ENCODE peak calls at places on chromosomes 4 and X, in six cellular contexts. One of them, this sample, is unnamed.

GRCh38 chr4:140969296-140969695 is 164.0 kb downstream of the RNF150 start:
- DNase-seq in AG09309: no peak
- DNase-seq in pancreas: no peak
- DNase-seq in heart right ventricle: no peak
- DNase-seq in heart left ventricle: no peak
- DNase-seq in CD8-positive, alpha-beta T cell: no peak
- DNase-seq in this sample: no peak

GRCh38 chrX:107205770-107206696 is at the start of the genes DNAAF6 and NUP62CL:
- DNase-seq in CD8-positive, alpha-beta T cell: peak; percentile 63
- DNase-seq in heart left ventricle: peak; percentile 54
- DNase-seq in AG09309: no peak
- DNase-seq in pancreas: peak; percentile 78
- DNase-seq in heart right ventricle: peak; percentile 45
- DNase-seq in this sample: peak; percentile 1

GRCh38 chr4:23234716-23235115 is 542.0 kb downstream of the GBA3 start:
- DNase-seq in CD8-positive, alpha-beta T cell: no peak
- DNase-seq in heart right ventricle: no peak
- DNase-seq in pancreas: no peak
- DNase-seq in heart left ventricle: no peak
- DNase-seq in AG09309: no peak
- DNase-seq in this sample: no peak

GRCh38 chrX:13180807-13181206 is 136.4 kb upstream of the FAM9C start:
- DNase-seq in AG09309: peak; percentile 5
- DNase-seq in pancreas: no peak
- DNase-seq in heart left ventricle: no peak
- DNase-seq in heart right ventricle: no peak
- DNase-seq in CD8-positive, alpha-beta T cell: no peak
- DNase-seq in this sample: peak; percentile 71

GRCh38 chr4:146051724-146052396 is 113.2 kb upstream of the ZNF827 start:
- DNase-seq in heart right ventricle: no peak
- DNase-seq in CD8-positive, alpha-beta T cell: no peak
- DNase-seq in pancreas: no peak
- DNase-seq in AG09309: peak; percentile 50
- DNase-seq in heart left ventricle: no peak
- DNase-seq in this sample: peak; percentile 54

GRCh38 chr4:148770848-148771247 is 328.6 kb upstream of the NR3C2 start:
- DNase-seq in AG09309: no peak
- DNase-seq in pancreas: no peak
- DNase-seq in CD8-positive, alpha-beta T cell: no peak
- DNase-seq in heart right ventricle: no peak
- DNase-seq in heart left ventricle: no peak
- DNase-seq in this sample: no peak

GRCh38 chrX:19535481-19535880 is 20.2 kb upstream of the MAP3K15 start:
- DNase-seq in CD8-positive, alpha-beta T cell: no peak
- DNase-seq in heart left ventricle: no peak
- DNase-seq in AG09309: peak; percentile 3
- DNase-seq in heart right ventricle: no peak
- DNase-seq in pancreas: no peak
- DNase-seq in this sample: peak; percentile 48

GRCh38 chr4:10584042-10584441 is 100.5 kb downstream of the CLNK start:
- DNase-seq in heart right ventricle: peak; percentile 35
- DNase-seq in AG09309: peak; percentile 25
- DNase-seq in heart left ventricle: peak; percentile 35
- DNase-seq in CD8-positive, alpha-beta T cell: no peak
- DNase-seq in pancreas: no peak
- DNase-seq in this sample: peak; percentile 34

GRCh38 chr4:22970665-22971064 is 277.9 kb downstream of the GBA3 start:
- DNase-seq in CD8-positive, alpha-beta T cell: no peak
- DNase-seq in pancreas: no peak
- DNase-seq in heart right ventricle: no peak
- DNase-seq in AG09309: no peak
- DNase-seq in heart left ventricle: no peak
- DNase-seq in this sample: no peak

GRCh38 chrX:9688833-9689232 is 76.8 kb downstream of the GPR143 start:
- DNase-seq in heart left ventricle: no peak
- DNase-seq in pancreas: no peak
- DNase-seq in heart right ventricle: no peak
- DNase-seq in AG09309: no peak
- DNase-seq in CD8-positive, alpha-beta T cell: no peak
- DNase-seq in this sample: no peak

GRCh38 chr4:6360385-6360784 is 90.7 kb downstream of the WFS1 start:
- DNase-seq in heart right ventricle: no peak
- DNase-seq in CD8-positive, alpha-beta T cell: no peak
- DNase-seq in AG09309: no peak
- DNase-seq in pancreas: no peak
- DNase-seq in heart left ventricle: no peak
- DNase-seq in this sample: no peak

GRCh38 chr4:20422398-20422797 is 170.7 kb downstream of the SLIT2 start:
- DNase-seq in heart left ventricle: peak; percentile 22
- DNase-seq in heart right ventricle: peak; percentile 8
- DNase-seq in pancreas: peak; percentile 20
- DNase-seq in AG09309: no peak
- DNase-seq in CD8-positive, alpha-beta T cell: no peak
- DNase-seq in this sample: peak; percentile 63

GRCh38 chr4:183407635-183408463 is 36.6 kb upstream of the CDKN2AIP start:
- DNase-seq in CD8-positive, alpha-beta T cell: no peak
- DNase-seq in heart right ventricle: no peak
- DNase-seq in heart left ventricle: no peak
- DNase-seq in pancreas: no peak
- DNase-seq in AG09309: no peak
- DNase-seq in this sample: no peak
- H3K4me3 ChIP-seq in CD8-positive, alpha-beta T cell: peak overlapping the region; percentile 65
- H3K4me3 ChIP-seq in heart right ventricle: no peak overlapping the region
- H3K4me3 ChIP-seq in heart left ventricle: peak overlapping the region; percentile 35
- H3K4me3 ChIP-seq in pancreas: no peak overlapping the region
- H3K4me3 ChIP-seq in AG09309: peak overlapping the region; percentile 40
- H3K4me3 ChIP-seq in this sample: peak overlapping the region; percentile 72

DNA sequence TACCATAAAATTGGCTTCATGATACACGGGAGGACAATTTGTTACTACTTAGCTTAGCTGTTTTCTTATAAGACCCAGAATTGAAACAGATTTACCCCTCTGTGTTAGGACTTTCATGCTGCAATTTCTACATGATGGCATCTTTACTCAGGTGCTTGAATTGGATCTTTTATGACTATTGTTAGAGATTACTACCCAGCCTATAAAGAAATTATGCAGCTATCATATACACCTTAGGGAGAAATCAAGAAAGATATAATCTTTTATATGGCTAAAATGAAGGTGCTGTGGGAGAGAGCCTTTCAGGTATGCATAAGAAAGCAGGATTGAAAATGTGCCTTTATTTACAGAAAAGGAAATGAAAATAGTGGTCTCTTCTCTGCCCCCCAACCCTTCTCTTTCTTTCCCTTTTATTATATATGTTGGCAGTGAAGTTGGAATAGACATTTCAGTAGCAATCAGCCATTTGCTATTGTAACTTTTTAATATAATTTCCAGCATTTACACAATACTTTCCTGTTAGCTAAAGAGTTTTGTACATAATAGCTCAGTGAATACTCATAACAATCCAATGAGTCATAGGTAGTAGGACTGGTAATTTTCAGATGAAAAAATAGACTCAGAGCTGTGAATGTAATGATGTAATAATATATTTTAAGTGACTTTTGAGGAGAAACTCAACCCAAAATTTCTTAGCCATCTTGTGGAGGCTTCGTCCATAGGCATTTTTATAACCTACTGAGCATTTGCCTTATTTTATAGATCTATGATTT is 311.8 kb downstream of the ADGRL3 start:
- DNase-seq in heart left ventricle: no peak
- DNase-seq in CD8-positive, alpha-beta T cell: no peak
- DNase-seq in AG09309: no peak
- DNase-seq in pancreas: no peak
- DNase-seq in heart right ventricle: no peak
- DNase-seq in this sample: peak; percentile 62
- TF ChIP-seq CTCF in heart left ventricle: no peak
- TF ChIP-seq CTCF in CD8-positive, alpha-beta T cell: no peak
- TF ChIP-seq CTCF in AG09309: no peak
- TF ChIP-seq CTCF in pancreas: no peak
- TF ChIP-seq CTCF in heart right ventricle: no peak
- TF ChIP-seq CTCF in this sample: no peak

GRCh38 chr4:726816-727215 is 21.2 kb downstream of the PCGF3 start:
- DNase-seq in CD8-positive, alpha-beta T cell: no peak
- DNase-seq in heart left ventricle: no peak
- DNase-seq in AG09309: no peak
- DNase-seq in heart right ventricle: no peak
- DNase-seq in pancreas: no peak
- DNase-seq in this sample: no peak

GRCh38 chr4:724131-724530 is 18.5 kb downstream of the PCGF3 start:
- DNase-seq in AG09309: no peak
- DNase-seq in heart left ventricle: no peak
- DNase-seq in CD8-positive, alpha-beta T cell: no peak
- DNase-seq in heart right ventricle: no peak
- DNase-seq in pancreas: no peak
- DNase-seq in this sample: no peak

GRCh38 chr4:727576-727975 is 21.9 kb downstream of the PCGF3 start:
- DNase-seq in heart left ventricle: no peak
- DNase-seq in CD8-positive, alpha-beta T cell: no peak
- DNase-seq in heart right ventricle: no peak
- DNase-seq in AG09309: no peak
- DNase-seq in pancreas: no peak
- DNase-seq in this sample: no peak

GRCh38 chr4:725368-726234 is 20.0 kb downstream of the PCGF3 start:
- DNase-seq in CD8-positive, alpha-beta T cell: no peak
- DNase-seq in AG09309: no peak
- DNase-seq in heart left ventricle: no peak
- DNase-seq in pancreas: no peak
- DNase-seq in heart right ventricle: no peak
- DNase-seq in this sample: no peak

GRCh38 chr4:726235-726787 is 20.7 kb downstream of the PCGF3 start:
- DNase-seq in pancreas: no peak
- DNase-seq in heart right ventricle: no peak
- DNase-seq in CD8-positive, alpha-beta T cell: no peak
- DNase-seq in heart left ventricle: no peak
- DNase-seq in AG09309: peak; percentile 74
- DNase-seq in this sample: peak; percentile 51
- H3K4me3 ChIP-seq in pancreas: no peak overlapping the region
- H3K4me3 ChIP-seq in heart right ventricle: no peak overlapping the region
- H3K4me3 ChIP-seq in CD8-positive, alpha-beta T cell: no peak overlapping the region
- H3K4me3 ChIP-seq in heart left ventricle: no peak overlapping the region
- H3K4me3 ChIP-seq in AG09309: peak overlapping the region; percentile 1
- H3K4me3 ChIP-seq in this sample: no peak overlapping the region

DNA sequence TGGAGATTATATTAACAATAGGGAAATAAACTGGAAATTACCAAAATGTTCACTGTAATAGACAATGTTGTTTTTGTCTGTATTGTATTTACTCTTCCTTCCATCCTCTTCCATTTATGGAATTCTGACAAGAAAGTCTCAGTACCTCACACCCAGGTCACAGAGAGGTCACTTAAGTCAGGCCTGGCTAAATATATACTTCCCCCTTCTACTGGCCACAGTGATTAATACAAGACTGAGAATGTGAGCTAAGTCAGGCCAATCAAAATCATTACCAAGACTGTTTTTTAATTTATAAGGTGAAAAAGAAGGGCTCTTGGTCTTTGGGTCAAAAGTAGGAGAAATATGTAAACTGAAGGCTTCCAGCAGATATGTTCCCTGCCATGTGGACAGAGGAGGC is 64.4 kb downstream of the LRBA start:
- DNase-seq in heart right ventricle: no peak
- DNase-seq in heart left ventricle: no peak
- DNase-seq in AG09309: no peak
- DNase-seq in CD8-positive, alpha-beta T cell: no peak
- DNase-seq in pancreas: no peak
- DNase-seq in this sample: no peak
- TF ChIP-seq CTCF in heart right ventricle: no peak
- TF ChIP-seq CTCF in heart left ventricle: no peak
- TF ChIP-seq CTCF in AG09309: no peak
- TF ChIP-seq CTCF in CD8-positive, alpha-beta T cell: no peak
- TF ChIP-seq CTCF in pancreas: no peak
- TF ChIP-seq CTCF in this sample: no peak

GRCh38 chrX:48939417-48940228 is 17.8 kb downstream of the OTUD5 start:
- DNase-seq in AG09309: no peak
- DNase-seq in heart right ventricle: no peak
- DNase-seq in pancreas: no peak
- DNase-seq in CD8-positive, alpha-beta T cell: peak; percentile 34
- DNase-seq in heart left ventricle: no peak
- DNase-seq in this sample: no peak
- H3K4me3 ChIP-seq in AG09309: no peak overlapping the region
- H3K4me3 ChIP-seq in heart right ventricle: no peak overlapping the region
- H3K4me3 ChIP-seq in pancreas: no peak overlapping the region
- H3K4me3 ChIP-seq in CD8-positive, alpha-beta T cell: peak overlapping the region; percentile 42
- H3K4me3 ChIP-seq in heart left ventricle: no peak overlapping the region
- H3K4me3 ChIP-seq in this sample: no peak overlapping the region

GRCh38 chr4:83753260-83753659 is 217.4 kb downstream of the GPAT3 start:
- DNase-seq in pancreas: no peak
- DNase-seq in heart right ventricle: no peak
- DNase-seq in CD8-positive, alpha-beta T cell: no peak
- DNase-seq in AG09309: no peak
- DNase-seq in heart left ventricle: no peak
- DNase-seq in this sample: no peak
- TF ChIP-seq CTCF in pancreas: no peak
- TF ChIP-seq CTCF in heart right ventricle: no peak
- TF ChIP-seq CTCF in CD8-positive, alpha-beta T cell: no peak
- TF ChIP-seq CTCF in AG09309: no peak
- TF ChIP-seq CTCF in heart left ventricle: no peak
- TF ChIP-seq CTCF in this sample: no peak

GRCh38 chr4:27194599-27194998 is 334.0 kb downstream of the STIM2 start:
- DNase-seq in heart right ventricle: no peak
- DNase-seq in AG09309: no peak
- DNase-seq in CD8-positive, alpha-beta T cell: no peak
- DNase-seq in heart left ventricle: no peak
- DNase-seq in pancreas: no peak
- DNase-seq in this sample: no peak

GRCh38 chr4:27198246-27198645 is 337.6 kb downstream of the STIM2 start:
- DNase-seq in heart right ventricle: no peak
- DNase-seq in AG09309: no peak
- DNase-seq in CD8-positive, alpha-beta T cell: no peak
- DNase-seq in pancreas: no peak
- DNase-seq in heart left ventricle: no peak
- DNase-seq in this sample: peak; percentile 9

DNA sequence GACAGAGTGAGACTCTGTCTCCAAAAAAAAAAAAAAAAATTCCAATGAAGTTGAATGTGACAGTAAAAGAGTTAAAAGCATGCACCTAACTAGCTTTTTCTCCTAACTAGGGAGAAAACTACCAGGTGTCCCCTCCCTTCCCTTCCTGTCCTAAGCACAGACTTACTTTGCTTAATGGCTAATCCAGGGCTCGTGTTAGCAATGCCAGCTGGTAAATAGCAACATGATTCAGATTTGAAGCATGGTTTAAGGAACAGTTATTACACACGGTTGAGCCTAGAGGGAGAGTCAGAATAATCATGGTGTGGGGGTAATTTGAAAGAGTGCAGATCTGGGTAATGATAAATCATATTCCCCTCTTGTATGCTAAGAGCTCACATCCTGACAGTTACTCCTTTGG is 338.3 kb downstream of the STIM2 start:
- DNase-seq in heart left ventricle: no peak
- DNase-seq in AG09309: no peak
- DNase-seq in CD8-positive, alpha-beta T cell: no peak
- DNase-seq in heart right ventricle: no peak
- DNase-seq in pancreas: no peak
- DNase-seq in this sample: no peak
- H3K4me3 ChIP-seq in heart left ventricle: no peak overlapping the region
- H3K4me3 ChIP-seq in AG09309: no peak overlapping the region
- H3K4me3 ChIP-seq in CD8-positive, alpha-beta T cell: no peak overlapping the region
- H3K4me3 ChIP-seq in heart right ventricle: no peak overlapping the region
- H3K4me3 ChIP-seq in pancreas: no peak overlapping the region
- H3K4me3 ChIP-seq in this sample: no peak overlapping the region

DNA sequence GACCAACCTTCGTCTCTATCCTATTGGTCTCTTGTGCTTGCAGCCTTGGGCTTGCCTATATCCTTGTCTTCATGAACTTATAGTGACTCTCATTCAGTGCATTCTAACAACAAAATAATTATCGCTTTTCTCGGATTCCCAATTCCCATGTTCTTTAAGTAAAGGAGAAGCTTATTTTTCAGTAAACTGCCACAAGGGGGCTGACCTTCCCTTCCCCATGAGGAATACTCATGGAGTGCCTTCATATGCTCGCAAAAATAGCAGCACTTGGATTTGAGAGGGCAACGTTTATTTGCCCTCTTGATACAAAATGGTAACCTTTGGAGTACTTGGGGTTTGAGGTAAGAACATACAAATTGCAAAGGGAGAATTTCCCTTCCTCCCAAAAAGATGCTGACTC is 183.2 kb upstream of the TENT5D start:
- DNase-seq in pancreas: no peak
- DNase-seq in AG09309: no peak
- DNase-seq in CD8-positive, alpha-beta T cell: no peak
- DNase-seq in heart right ventricle: no peak
- DNase-seq in heart left ventricle: no peak
- DNase-seq in this sample: no peak
- TF ChIP-seq CTCF in pancreas: no peak
- TF ChIP-seq CTCF in AG09309: no peak
- TF ChIP-seq CTCF in CD8-positive, alpha-beta T cell: no peak
- TF ChIP-seq CTCF in heart right ventricle: no peak
- TF ChIP-seq CTCF in heart left ventricle: no peak
- TF ChIP-seq CTCF in this sample: no peak